ENCODE peak calls at places on chromosome 10, in ten cellular contexts. One of them, this sample, is unnamed.

GRCh38 chr10:109902992-109903947 is 20.0 kb downstream of the XPNPEP1 start:
- DNase-seq in K562: no peak
- DNase-seq in pancreas: peak; percentile 63
- DNase-seq in dorsolateral prefrontal cortex: peak; percentile 79
- DNase-seq in left lung: no peak
- DNase-seq in lower lobe of right lung: no peak
- DNase-seq in tibial artery: no peak
- DNase-seq in PC-3: peak; percentile 30
- DNase-seq in endothelial cell of umbilical vein: no peak
- DNase-seq in H9: peak; percentile 9
- DNase-seq in this sample: no peak

GRCh38 chr10:105502076-105502475 is 861.0 kb downstream of the SORCS3 start:
- DNase-seq in K562: no peak
- DNase-seq in pancreas: no peak
- DNase-seq in dorsolateral prefrontal cortex: no peak
- DNase-seq in left lung: no peak
- DNase-seq in lower lobe of right lung: no peak
- DNase-seq in tibial artery: no peak
- DNase-seq in PC-3: no peak
- DNase-seq in endothelial cell of umbilical vein: no peak
- DNase-seq in H9: no peak
- DNase-seq in this sample: no peak

GRCh38 chr10:99836711-99837110 is 54.3 kb downstream of the ABCC2 start:
- DNase-seq in K562: no peak
- DNase-seq in pancreas: no peak
- DNase-seq in dorsolateral prefrontal cortex: no peak
- DNase-seq in left lung: no peak
- DNase-seq in lower lobe of right lung: no peak
- DNase-seq in tibial artery: no peak
- DNase-seq in PC-3: no peak
- DNase-seq in endothelial cell of umbilical vein: no peak
- DNase-seq in H9: no peak
- DNase-seq in this sample: no peak

GRCh38 chr10:78696791-78697420 is 371.9 kb upstream of the ZMIZ1 start:
- DNase-seq in K562: no peak
- DNase-seq in pancreas: peak; percentile 15
- DNase-seq in dorsolateral prefrontal cortex: no peak
- DNase-seq in left lung: no peak
- DNase-seq in lower lobe of right lung: no peak
- DNase-seq in tibial artery: no peak
- DNase-seq in PC-3: no peak
- DNase-seq in endothelial cell of umbilical vein: no peak
- DNase-seq in H9: no peak
- DNase-seq in this sample: no peak

GRCh38 chr10:57579926-57580325 is 687.8 kb downstream of the IPMK start:
- DNase-seq in K562: peak; percentile 6
- DNase-seq in pancreas: no peak
- DNase-seq in dorsolateral prefrontal cortex: no peak
- DNase-seq in left lung: no peak
- DNase-seq in lower lobe of right lung: no peak
- DNase-seq in tibial artery: no peak
- DNase-seq in PC-3: peak; percentile 78
- DNase-seq in endothelial cell of umbilical vein: no peak
- DNase-seq in H9: peak; percentile 48
- DNase-seq in this sample: peak; percentile 7

GRCh38 chr10:125089486-125089885 is 70.9 kb downstream of the CTBP2 start:
- DNase-seq in K562: no peak
- DNase-seq in pancreas: no peak
- DNase-seq in dorsolateral prefrontal cortex: no peak
- DNase-seq in left lung: no peak
- DNase-seq in lower lobe of right lung: no peak
- DNase-seq in tibial artery: no peak
- DNase-seq in PC-3: no peak
- DNase-seq in endothelial cell of umbilical vein: no peak
- DNase-seq in H9: no peak
- DNase-seq in this sample: no peak

GRCh38 chr10:97022616-97023015 is 163.1 kb downstream of the SLIT1 start:
- DNase-seq in K562: no peak
- DNase-seq in pancreas: no peak
- DNase-seq in dorsolateral prefrontal cortex: no peak
- DNase-seq in left lung: no peak
- DNase-seq in lower lobe of right lung: no peak
- DNase-seq in tibial artery: no peak
- DNase-seq in PC-3: no peak
- DNase-seq in endothelial cell of umbilical vein: no peak
- DNase-seq in H9: no peak
- DNase-seq in this sample: no peak

GRCh38 chr10:124105594-124105993 is 12.2 kb upstream of the CHST15 start:
- DNase-seq in K562: no peak
- DNase-seq in pancreas: no peak
- DNase-seq in dorsolateral prefrontal cortex: no peak
- DNase-seq in left lung: no peak
- DNase-seq in lower lobe of right lung: no peak
- DNase-seq in tibial artery: no peak
- DNase-seq in PC-3: peak; percentile 33
- DNase-seq in endothelial cell of umbilical vein: no peak
- DNase-seq in H9: no peak
- DNase-seq in this sample: no peak

GRCh38 chr10:4013651-4014085 is 228.7 kb upstream of the KLF6 start:
- DNase-seq in K562: no peak
- DNase-seq in pancreas: no peak
- DNase-seq in dorsolateral prefrontal cortex: no peak
- DNase-seq in left lung: no peak
- DNase-seq in lower lobe of right lung: no peak
- DNase-seq in tibial artery: peak; percentile 26
- DNase-seq in PC-3: no peak
- DNase-seq in endothelial cell of umbilical vein: no peak
- DNase-seq in H9: no peak
- DNase-seq in this sample: no peak

GRCh38 chr10:63429280-63429679 is 36.5 kb downstream of the JMJD1C start:
- DNase-seq in K562: no peak
- DNase-seq in pancreas: no peak
- DNase-seq in dorsolateral prefrontal cortex: no peak
- DNase-seq in left lung: no peak
- DNase-seq in lower lobe of right lung: no peak
- DNase-seq in tibial artery: no peak
- DNase-seq in PC-3: peak; percentile 65
- DNase-seq in endothelial cell of umbilical vein: peak; percentile 53
- DNase-seq in H9: no peak
- DNase-seq in this sample: no peak

GRCh38 chr10:67779455-67780205 is 58.4 kb downstream of the DNAJC12 start:
- DNase-seq in K562: peak; percentile 89
- DNase-seq in pancreas: peak; percentile 54
- DNase-seq in dorsolateral prefrontal cortex: peak; percentile 79
- DNase-seq in left lung: no peak
- DNase-seq in lower lobe of right lung: no peak
- DNase-seq in tibial artery: peak; percentile 73
- DNase-seq in PC-3: peak; percentile 95
- DNase-seq in endothelial cell of umbilical vein: peak; percentile 75
- DNase-seq in H9: peak; percentile 66
- DNase-seq in this sample: peak; percentile 84

GRCh38 chr10:103917326-103918052 is 495 bp downstream of the STN1 start:
- DNase-seq in K562: peak; percentile 33
- DNase-seq in pancreas: peak; percentile 50
- DNase-seq in dorsolateral prefrontal cortex: peak; percentile 44
- DNase-seq in left lung: peak; percentile 84
- DNase-seq in lower lobe of right lung: peak; percentile 73
- DNase-seq in tibial artery: peak; percentile 48
- DNase-seq in PC-3: no peak
- DNase-seq in endothelial cell of umbilical vein: no peak
- DNase-seq in H9: peak; percentile 42
- DNase-seq in this sample: peak; percentile 65

DNA sequence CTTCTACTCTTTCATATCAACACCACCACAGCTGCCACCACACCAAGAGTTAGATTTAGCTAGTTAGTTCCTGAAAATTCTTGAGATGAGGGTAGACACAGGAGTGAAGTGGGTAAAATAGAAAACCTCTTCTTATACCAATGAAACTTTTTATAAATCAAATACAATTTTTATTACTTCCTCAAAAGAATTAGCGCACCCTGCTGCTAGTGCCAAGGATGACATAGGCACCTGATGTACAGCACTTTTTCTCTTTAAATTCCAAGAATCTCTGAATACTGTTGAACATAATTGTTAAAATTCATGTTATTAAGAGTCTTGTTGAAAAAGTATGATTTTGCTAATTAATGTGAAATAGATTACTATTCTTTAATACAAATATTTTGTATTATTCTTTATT is 11.4 kb downstream of the ZWINT start:
- DNase-seq in K562: no peak
- DNase-seq in pancreas: no peak
- DNase-seq in dorsolateral prefrontal cortex: no peak
- DNase-seq in left lung: no peak
- DNase-seq in lower lobe of right lung: no peak
- DNase-seq in tibial artery: no peak
- DNase-seq in PC-3: peak; percentile 63
- DNase-seq in endothelial cell of umbilical vein: no peak
- DNase-seq in H9: no peak
- DNase-seq in this sample: no peak
- TF ChIP-seq CTCF in K562: no peak
- TF ChIP-seq CTCF in pancreas: no peak
- TF ChIP-seq CTCF in dorsolateral prefrontal cortex: no peak
- TF ChIP-seq CTCF in left lung: no peak
- TF ChIP-seq CTCF in lower lobe of right lung: no peak
- TF ChIP-seq CTCF in tibial artery: no peak
- TF ChIP-seq CTCF in PC-3: peak; percentile 87
- TF ChIP-seq CTCF in endothelial cell of umbilical vein: no peak
- TF ChIP-seq CTCF in H9: peak; percentile 17
- TF ChIP-seq CTCF in this sample: peak; percentile 32

DNA sequence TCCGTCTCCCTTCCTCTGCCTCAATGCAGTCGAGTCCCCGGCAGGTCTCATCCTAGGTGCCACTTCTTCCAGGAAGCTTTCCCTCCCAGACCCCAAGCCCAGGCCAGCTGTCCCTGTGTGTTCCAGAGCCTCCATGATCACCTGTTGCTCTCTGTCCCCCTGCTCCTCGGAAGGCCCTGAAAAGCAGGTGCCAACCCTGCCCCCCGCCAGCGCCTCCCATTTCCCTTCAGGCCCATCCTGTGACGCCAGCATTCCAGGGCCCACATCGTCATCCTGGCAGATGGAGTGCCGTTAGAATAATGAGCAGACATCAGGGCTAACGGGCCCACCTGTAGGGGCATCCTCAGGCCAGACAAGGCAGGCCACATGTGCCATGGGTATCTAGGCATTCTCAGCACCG is 253.0 kb upstream of the PPP2R2D start:
- DNase-seq in K562: no peak
- DNase-seq in pancreas: no peak
- DNase-seq in dorsolateral prefrontal cortex: no peak
- DNase-seq in left lung: peak; percentile 67
- DNase-seq in lower lobe of right lung: no peak
- DNase-seq in tibial artery: no peak
- DNase-seq in PC-3: no peak
- DNase-seq in endothelial cell of umbilical vein: no peak
- DNase-seq in H9: no peak
- DNase-seq in this sample: no peak
- H3K27me3 ChIP-seq in K562: peaks cover 3% of the 10 kb centered on the region
- H3K27me3 ChIP-seq in pancreas: no peaks in the 10 kb centered on the region
- H3K27me3 ChIP-seq in dorsolateral prefrontal cortex: no peaks in the 10 kb centered on the region
- H3K27me3 ChIP-seq in left lung: peaks cover 46% of the 10 kb centered on the region
- H3K27me3 ChIP-seq in lower lobe of right lung: peaks cover 24% of the 10 kb centered on the region
- H3K27me3 ChIP-seq in tibial artery: no peaks in the 10 kb centered on the region
- H3K27me3 ChIP-seq in PC-3: peaks cover 47% of the 10 kb centered on the region
- H3K27me3 ChIP-seq in endothelial cell of umbilical vein: no peaks in the 10 kb centered on the region
- H3K27me3 ChIP-seq in H9: no peaks in the 10 kb centered on the region
- H3K27me3 ChIP-seq in this sample: no peaks in the 10 kb centered on the region

GRCh38 chr10:70111496-70111895 is 21.1 kb downstream of the AIFM2 start:
- DNase-seq in K562: no peak
- DNase-seq in pancreas: no peak
- DNase-seq in dorsolateral prefrontal cortex: no peak
- DNase-seq in left lung: no peak
- DNase-seq in lower lobe of right lung: no peak
- DNase-seq in tibial artery: no peak
- DNase-seq in PC-3: no peak
- DNase-seq in endothelial cell of umbilical vein: no peak
- DNase-seq in H9: no peak
- DNase-seq in this sample: no peak

GRCh38 chr10:70115948-70116682 is 16.5 kb downstream of the AIFM2 start:
- DNase-seq in K562: peak; percentile 79
- DNase-seq in pancreas: peak; percentile 44
- DNase-seq in dorsolateral prefrontal cortex: peak; percentile 63
- DNase-seq in left lung: no peak
- DNase-seq in lower lobe of right lung: no peak
- DNase-seq in tibial artery: peak; percentile 51
- DNase-seq in PC-3: peak; percentile 86
- DNase-seq in endothelial cell of umbilical vein: peak; percentile 35
- DNase-seq in H9: peak; percentile 76
- DNase-seq in this sample: peak; percentile 15

GRCh38 chr10:70118196-70118595 is 14.4 kb downstream of the AIFM2 start:
- DNase-seq in K562: no peak
- DNase-seq in pancreas: no peak
- DNase-seq in dorsolateral prefrontal cortex: no peak
- DNase-seq in left lung: no peak
- DNase-seq in lower lobe of right lung: no peak
- DNase-seq in tibial artery: no peak
- DNase-seq in PC-3: no peak
- DNase-seq in endothelial cell of umbilical vein: no peak
- DNase-seq in H9: no peak
- DNase-seq in this sample: no peak

GRCh38 chr10:70117646-70118045 is 15.0 kb downstream of the AIFM2 start:
- DNase-seq in K562: no peak
- DNase-seq in pancreas: no peak
- DNase-seq in dorsolateral prefrontal cortex: no peak
- DNase-seq in left lung: no peak
- DNase-seq in lower lobe of right lung: no peak
- DNase-seq in tibial artery: no peak
- DNase-seq in PC-3: no peak
- DNase-seq in endothelial cell of umbilical vein: no peak
- DNase-seq in H9: no peak
- DNase-seq in this sample: no peak

DNA sequence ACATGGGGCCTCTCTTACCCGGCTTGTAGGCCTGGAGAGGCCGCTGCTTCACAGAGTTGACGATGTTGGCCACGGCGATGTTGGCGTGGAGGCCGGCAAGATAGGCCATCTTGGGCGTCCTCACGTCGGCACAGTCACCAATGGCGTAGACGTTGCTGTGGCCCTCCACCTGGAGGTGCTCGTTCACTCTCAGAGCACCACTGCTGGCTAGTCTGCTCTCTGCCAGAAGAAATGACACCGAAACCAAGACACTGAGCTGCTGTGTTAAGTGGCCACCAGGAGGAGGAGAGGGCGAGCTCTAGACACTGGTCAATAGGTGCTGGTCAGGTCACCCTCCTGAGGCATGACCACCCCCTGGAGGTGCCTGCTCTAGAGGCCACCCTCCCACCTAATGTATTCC is 17.7 kb downstream of the AIFM2 start:
- DNase-seq in K562: peak; percentile 54
- DNase-seq in pancreas: no peak
- DNase-seq in dorsolateral prefrontal cortex: no peak
- DNase-seq in left lung: no peak
- DNase-seq in lower lobe of right lung: no peak
- DNase-seq in tibial artery: no peak
- DNase-seq in PC-3: no peak
- DNase-seq in endothelial cell of umbilical vein: no peak
- DNase-seq in H9: peak; percentile 45
- DNase-seq in this sample: no peak
- TF ChIP-seq CTCF in K562: peak; percentile 93
- TF ChIP-seq CTCF in pancreas: no peak
- TF ChIP-seq CTCF in dorsolateral prefrontal cortex: no peak
- TF ChIP-seq CTCF in left lung: no peak
- TF ChIP-seq CTCF in lower lobe of right lung: no peak
- TF ChIP-seq CTCF in tibial artery: no peak
- TF ChIP-seq CTCF in PC-3: peak; percentile 37
- TF ChIP-seq CTCF in endothelial cell of umbilical vein: no peak
- TF ChIP-seq CTCF in H9: peak; percentile 35
- TF ChIP-seq CTCF in this sample: peak; percentile 26

GRCh38 chr10:50415292-50415691 is 164.0 kb upstream of the ASAH2 start:
- DNase-seq in K562: no peak
- DNase-seq in pancreas: no peak
- DNase-seq in dorsolateral prefrontal cortex: no peak
- DNase-seq in left lung: no peak
- DNase-seq in lower lobe of right lung: no peak
- DNase-seq in tibial artery: no peak
- DNase-seq in PC-3: no peak
- DNase-seq in endothelial cell of umbilical vein: no peak
- DNase-seq in H9: no peak
- DNase-seq in this sample: no peak
- H3K27me3 ChIP-seq in K562: no peaks in the 10 kb centered on the region
- H3K27me3 ChIP-seq in pancreas: no peaks in the 10 kb centered on the region
- H3K27me3 ChIP-seq in dorsolateral prefrontal cortex: no peaks in the 10 kb centered on the region
- H3K27me3 ChIP-seq in left lung: peaks cover 7% of the 10 kb centered on the region
- H3K27me3 ChIP-seq in lower lobe of right lung: no peaks in the 10 kb centered on the region
- H3K27me3 ChIP-seq in tibial artery: no peaks in the 10 kb centered on the region
- H3K27me3 ChIP-seq in PC-3: no peaks in the 10 kb centered on the region
- H3K27me3 ChIP-seq in endothelial cell of umbilical vein: no peaks in the 10 kb centered on the region
- H3K27me3 ChIP-seq in H9: no peaks in the 10 kb centered on the region
- H3K27me3 ChIP-seq in this sample: no peaks in the 10 kb centered on the region